ENCODE peak calls at places on chromosomes 11 and 22, in four cellular contexts. R is GM12878, T is K562, G is HepG2. K is an unnamed sample.

GRCh38 chr11:96114178-96115070 is 190.5 kb upstream of the MTMR2 start:
- DNase-seq in G (peak; percentile 74), T (no peak), R (no peak), K (no peak)

GRCh38 chr11:94151903-94152677 is 23.4 kb downstream of the PANX1 start:
- DNase-seq in R (no peak), T (peak; percentile 79), G (peak; percentile 72), K (peak; percentile 81)

GRCh38 chr11:130180491-130180890 is 20.9 kb downstream of the ST14 start:
- DNase-seq in R (no peak), T (no peak), G (no peak), K (no peak)

GRCh38 chr11:126742582-126742981 is 258.0 kb downstream of the KIRREL3 start:
- DNase-seq in R (no peak), T (no peak), G (no peak), K (no peak)

GRCh38 chr11:117931331-117931950 is 2.2 kb upstream of the TMPRSS13 start:
- DNase-seq in T (no peak), R (no peak), G (no peak), K (no peak)

GRCh38 chr11:121248496-121248895 is 44.1 kb upstream of the SC5D start:
- DNase-seq in G (no peak), T (no peak), R (no peak), K (no peak)

GRCh38 chr11:84564180-84564866 is 1062.8 kb downstream of the DLG2 start:
- DNase-seq in G (peak; percentile 77), T (peak; percentile 20), R (no peak), K (peak; percentile 55)

GRCh38 chr22:20524004-20524481 is 16.6 kb downstream of the MED15 start:
- DNase-seq in R (peak; percentile 68), G (peak; percentile 85), T (peak; percentile 52), K (no peak)

GRCh38 chr11:61848631-61849030 is 20.5 kb downstream of the FADS2 start:
- DNase-seq in R (no peak), T (no peak), G (no peak), K (no peak)

GRCh38 chr22:41915035-41915782 is at the start of gene SHISA8:
- DNase-seq in T (peak; percentile 72), R (no peak), G (no peak), K (peak; percentile 27)

GRCh38 chr11:124177344-124177743 is 5.8 kb upstream of the OR10D3 start:
- DNase-seq in G (no peak), T (no peak), R (no peak), K (no peak)

GRCh38 chr11:65899356-65900124 is 648 bp downstream of the FOSL1 start:
- DNase-seq in R (no peak), T (peak; percentile 91), G (peak; percentile 58), K (peak; percentile 73)

GRCh38 chr11:119320593-119321524 is 3.9 kb upstream of the MCAM start:
- DNase-seq in G (no peak), R (no peak), T (peak; percentile 83), K (peak; percentile 73)

GRCh38 chr11:83054904-83055380 is 16.8 kb downstream of the RAB30 start:
- DNase-seq in T (no peak), G (peak; percentile 24), R (no peak), K (no peak)

GRCh38 chr22:23695141-23695540 is 4.3 kb downstream of the RGL4 start:
- DNase-seq in G (no peak), R (no peak), T (no peak), K (no peak)

GRCh38 chr11:111097191-111097590 is 148.3 kb upstream of the POU2AF2 start:
- DNase-seq in T (no peak), R (no peak), G (peak; percentile 5), K (no peak)

GRCh38 chr22:47166446-47167016 is 404.1 kb downstream of the TBC1D22A start:
- DNase-seq in R (no peak), T (no peak), G (no peak), K (no peak)

GRCh38 chr11:1533342-1533725 is 38.7 kb downstream of the DUSP8 start:
- DNase-seq in T (no peak), R (no peak), G (no peak), K (no peak)

GRCh38 chr11:83151274-83151977 is 5.5 kb upstream of the PCF11 start:
- DNase-seq in R (no peak), G (no peak), T (peak; percentile 65), K (no peak)

GRCh38 chr22:43880743-43881055 is 11.1 kb downstream of the PNPLA5 start:
- DNase-seq in G (no peak), R (no peak), T (no peak), K (no peak)

GRCh38 chr11:70246196-70246595 is 24.3 kb upstream of the PPFIA1 start:
- DNase-seq in R (no peak), T (no peak), G (no peak), K (no peak)

GRCh38 chr11:2325719-2326118 is 23.9 kb downstream of the TSPAN32 start:
- DNase-seq in R (no peak), G (no peak), T (no peak), K (no peak)

GRCh38 chr11:32893947-32894827 is 1.6 kb downstream of the QSER1 start:
- DNase-seq in G (peak; percentile 81), T (peak; percentile 76), R (peak; percentile 39), K (peak; percentile 71)

GRCh38 chr22:48434868-48435250 is 1392.8 kb downstream of the BRD1 start:
- DNase-seq in T (no peak), G (no peak), R (no peak), K (no peak)

GRCh38 chr22:45294030-45294429 is 9.3 kb downstream of the UPK3A start:
- DNase-seq in T (no peak), G (no peak), R (no peak), K (no peak)

GRCh38 chr11:363948-364761 is 5.1 kb upstream of the B4GALNT4 start:
- DNase-seq in R (no peak), T (no peak), G (peak; percentile 62), K (peak; percentile 37)

GRCh38 chr22:26646158-26646557 is 11.2 kb upstream of the MIAT start:
- DNase-seq in G (no peak), T (no peak), R (no peak), K (no peak)
- TF ChIP-seq MYC in G (no peak), T (no peak), R (no peak), K (no peak)

GRCh38 chr11:57203359-57203758 is 21.6 kb downstream of the LRRC55 start:
- DNase-seq in G (no peak), R (no peak), T (no peak), K (peak; percentile 60)

GRCh38 chr11:57203882-57204281 is 22.1 kb downstream of the LRRC55 start:
- DNase-seq in R (no peak), G (no peak), T (no peak), K (no peak)

GRCh38 chr11:57205046-57205671 is 23.4 kb downstream of the LRRC55 start:
- DNase-seq in T (no peak), R (no peak), G (no peak), K (no peak)

GRCh38 chr11:57200937-57201336 is 19.2 kb downstream of the LRRC55 start:
- DNase-seq in R (no peak), T (no peak), G (no peak), K (no peak)

DNA sequence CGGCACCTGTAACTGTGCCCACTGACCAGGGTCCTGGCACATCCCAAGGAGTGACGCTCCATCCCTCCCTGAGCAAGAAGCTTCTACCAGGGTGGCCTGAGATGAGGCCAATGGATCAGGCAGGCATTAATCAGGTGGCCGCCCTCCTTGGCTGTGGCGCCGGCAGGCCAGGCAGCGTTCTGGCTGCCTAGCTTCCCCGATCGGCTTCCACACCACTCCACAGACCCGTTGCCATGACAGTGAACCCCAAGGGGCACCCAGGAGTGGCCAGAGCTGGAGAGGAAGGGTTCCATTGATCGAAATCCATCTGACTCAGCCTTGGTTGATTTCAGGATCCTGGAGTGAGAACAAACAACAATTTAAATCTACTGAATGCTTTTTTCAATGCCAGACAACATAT is 20.5 kb downstream of the LRRC55 start:
- DNase-seq in R (no peak), G (no peak), T (no peak), K (no peak)
- H3K4me2 ChIP-seq in R (no peak overlapping the region), G (no peak overlapping the region), T (no peak overlapping the region), K (no peak overlapping the region)

GRCh38 chr11:36376888-36377758 is 81.0 kb downstream of the PRR5L start:
- DNase-seq in T (no peak), R (no peak), G (no peak), K (peak; percentile 35)
- TF ChIP-seq EZH2 in T (no peak), R (no peak), G (no peak), K (peak; percentile 55)

GRCh38 chr11:112665291-112665690 is 295.9 kb upstream of the NCAM1 start:
- DNase-seq in G (no peak), T (no peak), R (no peak), K (no peak)
- TF ChIP-seq MYC in G (no peak), T (no peak), R (no peak), K (no peak)